ENCODE peak calls at places on chromosomes 4 and X, in eight cellular contexts. L is A549, Q is MM.1S, S is progenitor cell of endocrine pancreas, N is B cell, X is natural killer cell, Y is heart right ventricle, T is thyroid gland. H is an unnamed sample.

GRCh38 chr4:151950993-151951726 is 190.4 kb upstream of the GATB start:
- DNase-seq in L (no peak), Q (no peak), S (no peak), N (no peak), X (no peak), Y (no peak), T (no peak), H (no peak)

GRCh38 chr4:82744284-82744963 is 54.2 kb downstream of the SCD5 start:
- DNase-seq in L (no peak), Q (no peak), S (no peak), N (no peak), X (no peak), Y (no peak), T (peak), H (no peak)

GRCh38 chr4:14317351-14317750 is 684.9 kb upstream of the CPEB2 start:
- DNase-seq in L (no peak), Q (no peak), S (no peak), N (no peak), X (no peak), Y (no peak), T (no peak), H (no peak)

GRCh38 chrX:13283968-13284914 is 35.6 kb downstream of the ATXN3L start:
- DNase-seq in L (no peak), Q (no peak), S (no peak), N (no peak), X (no peak), Y (no peak), T (no peak), H (no peak)

GRCh38 chr4:184453402-184454160 is 20.8 kb downstream of the IRF2 start:
- DNase-seq in L (no peak), Q (peak), S (no peak), N (peak), X (no peak), Y (peak), T (peak), H (peak)

GRCh38 chr4:37440519-37440900 is 196.0 kb downstream of the NWD2 start:
- DNase-seq in L (no peak), Q (no peak), S (no peak), N (no peak), X (no peak), Y (no peak), T (no peak), H (no peak)

GRCh38 chrX:1196436-1196835 is 16.0 kb downstream of the CRLF2 start:
- DNase-seq in L (no peak), Q (no peak), S (no peak), N (no peak), X (no peak), Y (no peak), T (no peak), H (no peak)

GRCh38 chrX:8955521-8955920 is 78.4 kb downstream of the FAM9B start:
- DNase-seq in L (no peak), Q (no peak), S (no peak), N (no peak), X (no peak), Y (no peak), T (no peak), H (no peak)

GRCh38 chr4:55509272-55509671 is 37.4 kb downstream of the CLOCK start:
- DNase-seq in L (no peak), Q (no peak), S (no peak), N (no peak), X (no peak), Y (no peak), T (no peak), H (no peak)

GRCh38 chr4:121796283-121796682 is 4.8 kb upstream of the EXOSC9 start:
- DNase-seq in L (no peak), Q (no peak), S (no peak), N (no peak), X (no peak), Y (no peak), T (no peak), H (no peak)

GRCh38 chrX:81168391-81168790 is 33.3 kb downstream of the HMGN5 start:
- DNase-seq in L (no peak), Q (no peak), S (no peak), N (no peak), X (no peak), Y (no peak), T (no peak), H (no peak)

GRCh38 chrX:81174286-81174685 is 27.4 kb downstream of the HMGN5 start:
- DNase-seq in L (no peak), Q (peak), S (no peak), N (peak), X (no peak), Y (no peak), T (no peak), H (peak)
- TF ChIP-seq CTCF in L (peak), Q (peak), S (peak), N (peak), X (no peak), Y (no peak), T (no peak), H (peak)

DNA sequence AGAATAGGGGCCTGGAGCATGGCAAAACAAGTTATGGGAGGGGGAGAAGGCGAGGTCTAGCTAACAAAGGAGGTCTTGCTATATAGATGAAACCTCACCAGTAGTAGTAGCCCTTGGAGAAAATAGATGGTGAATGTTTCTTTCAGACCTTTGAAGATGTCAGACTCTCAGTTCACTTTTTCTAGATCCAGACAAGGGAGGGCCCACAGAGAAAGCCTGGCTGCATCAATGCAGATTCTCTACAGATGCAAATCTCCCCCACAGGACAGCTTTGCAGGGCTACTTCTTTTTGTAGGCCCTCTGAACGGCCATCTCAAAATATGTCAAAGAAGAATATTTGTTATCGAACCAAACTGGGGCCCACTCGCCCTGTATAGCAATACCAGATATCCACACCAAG is 159.7 kb downstream of the ANK2 start:
- DNase-seq in L (no peak), Q (no peak), S (no peak), N (no peak), X (no peak), Y (no peak), T (no peak), H (no peak)
- TF ChIP-seq CTCF in L (no peak), Q (no peak), S (no peak), N (no peak), X (no peak), Y (no peak), T (no peak), H (no peak)

GRCh38 chrX:108309144-108309543 is 129.1 kb downstream of the COL4A6 start:
- DNase-seq in L (peak), Q (no peak), S (no peak), N (no peak), X (no peak), Y (no peak), T (no peak), H (no peak)

GRCh38 chrX:108304210-108304609 is 134.0 kb downstream of the COL4A6 start:
- DNase-seq in L (no peak), Q (no peak), S (no peak), N (no peak), X (no peak), Y (no peak), T (no peak), H (no peak)

GRCh38 chrX:108306086-108306485 is 132.1 kb downstream of the COL4A6 start:
- DNase-seq in L (no peak), Q (no peak), S (no peak), N (no peak), X (no peak), Y (no peak), T (no peak), H (no peak)

GRCh38 chrX:108310511-108310910 is 127.7 kb downstream of the COL4A6 start:
- DNase-seq in L (no peak), Q (no peak), S (no peak), N (no peak), X (no peak), Y (no peak), T (no peak), H (no peak)

DNA sequence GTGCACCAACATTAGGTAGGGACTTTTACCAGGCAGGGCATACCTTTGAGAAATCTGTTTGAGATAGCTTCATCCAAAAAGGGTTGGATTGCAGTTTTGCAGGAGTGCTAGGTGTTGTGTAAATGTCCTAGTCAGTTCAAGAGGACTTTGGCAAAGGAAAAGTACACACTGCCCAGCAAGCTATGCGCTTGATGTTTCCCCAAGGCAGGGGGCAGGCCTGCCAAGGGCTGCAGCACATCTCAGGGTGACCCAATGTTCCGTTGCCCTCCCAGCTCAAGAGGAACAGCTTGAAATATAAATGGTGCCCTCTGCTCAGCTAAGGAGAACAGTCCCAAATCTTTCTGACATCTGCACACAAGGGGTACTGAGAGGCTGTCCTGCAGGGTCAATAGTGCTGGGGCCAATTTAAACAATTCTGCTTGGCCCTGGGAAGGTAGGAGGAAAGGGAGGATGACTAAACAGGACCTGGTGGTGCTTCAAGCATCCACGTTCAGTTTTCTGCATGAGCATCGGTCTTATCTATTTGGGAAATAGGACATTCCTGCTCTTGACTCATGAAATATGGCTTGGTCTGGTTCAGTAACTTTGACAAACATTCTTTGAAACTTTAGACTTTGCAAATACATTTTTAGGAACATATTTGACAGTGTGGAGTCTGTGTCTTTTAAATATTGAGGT is 130.7 kb downstream of the COL4A6 start:
- DNase-seq in L (no peak), Q (no peak), S (no peak), N (no peak), X (no peak), Y (peak), T (peak), H (no peak)
- TF ChIP-seq CTCF in L (no peak), Q (no peak), S (no peak), N (no peak), X (no peak), Y (peak), T (no peak), H (no peak)

GRCh38 chr4:142883433-142883832 is 37.3 kb upstream of the INPP4B start:
- DNase-seq in L (no peak), Q (no peak), S (no peak), N (no peak), X (no peak), Y (no peak), T (no peak), H (no peak)
- TF ChIP-seq CTCF in L (no peak), Q (peak), S (peak), N (no peak), X (no peak), Y (peak), T (no peak), H (peak)

GRCh38 chr4:7462509-7462971 is 27.8 kb upstream of the PSAPL1 start:
- DNase-seq in L (peak), Q (no peak), S (no peak), N (no peak), X (no peak), Y (peak), T (peak), H (no peak)
- TF ChIP-seq CTCF in L (peak), Q (no peak), S (peak), N (no peak), X (no peak), Y (peak), T (no peak), H (no peak)

H was measured in GM13977.